ENCODE peak calls at places on chromosomes 16 and 17, in six cellular contexts. One of them, this sample, is unnamed.

GRCh38 chr17:42118545-42118944 is 2.6 kb downstream of the KAT2A start:
- DNase-seq in Right ventricle myocardium superior: no peak
- DNase-seq in activated T-helper 1 cell treated with Interleukin-2 at 50 U/mL for 16 hours: no peak
- DNase-seq in GM06990: no peak
- DNase-seq in left lung: no peak
- DNase-seq in GM12865: peak
- DNase-seq in this sample: peak

GRCh38 chr16:82888616-82889015 is 261.8 kb downstream of the CDH13 start:
- DNase-seq in GM12865: no peak
- DNase-seq in left lung: no peak
- DNase-seq in activated T-helper 1 cell treated with Interleukin-2 at 50 U/mL for 16 hours: no peak
- DNase-seq in Right ventricle myocardium superior: no peak
- DNase-seq in GM06990: no peak
- DNase-seq in this sample: no peak

GRCh38 chr16:53913082-53913870 is 209.3 kb downstream of the FTO start:
- DNase-seq in Right ventricle myocardium superior: no peak
- DNase-seq in GM06990: no peak
- DNase-seq in GM12865: no peak
- DNase-seq in left lung: no peak
- DNase-seq in activated T-helper 1 cell treated with Interleukin-2 at 50 U/mL for 16 hours: no peak
- DNase-seq in this sample: no peak

GRCh38 chr16:180101-180920 is at the start of gene HBQ1:
- DNase-seq in GM12865: no peak
- DNase-seq in left lung: no peak
- DNase-seq in GM06990: peak
- DNase-seq in Right ventricle myocardium superior: no peak
- DNase-seq in activated T-helper 1 cell treated with Interleukin-2 at 50 U/mL for 16 hours: no peak
- DNase-seq in this sample: no peak

GRCh38 chr17:75845933-75846700 is 1.9 kb upstream of the UNC13D start:
- DNase-seq in GM06990: peak
- DNase-seq in left lung: no peak
- DNase-seq in GM12865: no peak
- DNase-seq in Right ventricle myocardium superior: no peak
- DNase-seq in activated T-helper 1 cell treated with Interleukin-2 at 50 U/mL for 16 hours: no peak
- DNase-seq in this sample: no peak

GRCh38 chr16:53773150-53773846 is 69.3 kb downstream of the FTO start:
- DNase-seq in GM06990: no peak
- DNase-seq in activated T-helper 1 cell treated with Interleukin-2 at 50 U/mL for 16 hours: no peak
- DNase-seq in Right ventricle myocardium superior: no peak
- DNase-seq in left lung: no peak
- DNase-seq in GM12865: peak
- DNase-seq in this sample: no peak

GRCh38 chr16:87792205-87792565 is 26.4 kb upstream of the KLHDC4 start:
- DNase-seq in GM12865: no peak
- DNase-seq in Right ventricle myocardium superior: no peak
- DNase-seq in GM06990: no peak
- DNase-seq in activated T-helper 1 cell treated with Interleukin-2 at 50 U/mL for 16 hours: no peak
- DNase-seq in left lung: no peak
- DNase-seq in this sample: no peak

GRCh38 chr16:72836985-72837384 is 210.9 kb downstream of the ZFHX3 start:
- DNase-seq in GM12865: no peak
- DNase-seq in Right ventricle myocardium superior: no peak
- DNase-seq in activated T-helper 1 cell treated with Interleukin-2 at 50 U/mL for 16 hours: no peak
- DNase-seq in left lung: no peak
- DNase-seq in GM06990: no peak
- DNase-seq in this sample: no peak

GRCh38 chr16:31477220-31478216 is 5.4 kb upstream of the SLC5A2 start:
- DNase-seq in Right ventricle myocardium superior: no peak
- DNase-seq in GM12865: no peak
- DNase-seq in activated T-helper 1 cell treated with Interleukin-2 at 50 U/mL for 16 hours: no peak
- DNase-seq in GM06990: no peak
- DNase-seq in left lung: peak
- DNase-seq in this sample: peak

GRCh38 chr17:19933633-19934032 is 44.0 kb downstream of the AKAP10 start:
- DNase-seq in left lung: no peak
- DNase-seq in GM06990: no peak
- DNase-seq in activated T-helper 1 cell treated with Interleukin-2 at 50 U/mL for 16 hours: no peak
- DNase-seq in Right ventricle myocardium superior: no peak
- DNase-seq in GM12865: no peak
- DNase-seq in this sample: no peak

GRCh38 chr17:39648876-39649430 is 12.0 kb downstream of the STARD3 start:
- DNase-seq in left lung: no peak
- DNase-seq in GM06990: no peak
- DNase-seq in activated T-helper 1 cell treated with Interleukin-2 at 50 U/mL for 16 hours: no peak
- DNase-seq in GM12865: no peak
- DNase-seq in Right ventricle myocardium superior: no peak
- DNase-seq in this sample: no peak

GRCh38 chr17:75927286-75927922 is 13.4 kb downstream of the FBF1 start:
- DNase-seq in activated T-helper 1 cell treated with Interleukin-2 at 50 U/mL for 16 hours: no peak
- DNase-seq in Right ventricle myocardium superior: no peak
- DNase-seq in GM06990: no peak
- DNase-seq in left lung: no peak
- DNase-seq in GM12865: peak
- DNase-seq in this sample: no peak

GRCh38 chr17:4365628-4366311 is 705 bp downstream of the UBE2G1 start:
- DNase-seq in Right ventricle myocardium superior: peak
- DNase-seq in GM12865: peak
- DNase-seq in left lung: peak
- DNase-seq in activated T-helper 1 cell treated with Interleukin-2 at 50 U/mL for 16 hours: peak
- DNase-seq in GM06990: no peak
- DNase-seq in this sample: peak

GRCh38 chr16:27291106-27291505 is 22.5 kb upstream of the NSMCE1 start:
- DNase-seq in GM12865: no peak
- DNase-seq in left lung: no peak
- DNase-seq in activated T-helper 1 cell treated with Interleukin-2 at 50 U/mL for 16 hours: no peak
- DNase-seq in Right ventricle myocardium superior: no peak
- DNase-seq in GM06990: no peak
- DNase-seq in this sample: no peak

GRCh38 chr16:15782573-15783365 is 74.1 kb downstream of the MYH11 start:
- DNase-seq in Right ventricle myocardium superior: no peak
- DNase-seq in left lung: no peak
- DNase-seq in activated T-helper 1 cell treated with Interleukin-2 at 50 U/mL for 16 hours: no peak
- DNase-seq in GM06990: no peak
- DNase-seq in GM12865: no peak
- DNase-seq in this sample: no peak